ENCODE peak calls at places on chromosomes 11 and 22, in eight cellular contexts. T is activated CD4-positive, alpha-beta T cell treated with anti-CD3 and anti-CD28 coated beads, Interleukin-2, amount 10 ng/mL, durations not matched to agents 7 days and 5 days; X is AG08396; Y is pons; P is HL-60; Z is GM04504; I is stimulated activated naive CD8-positive, alpha-beta T cell treated with anti-CD3 and anti-CD28 coated beads, Interleukin-15, Interleukin-2, amounts not matched to agents 100 U/mL and 50 U/mL, for 24 hours; O is GF-D8. K is an unnamed sample.

GRCh38 chr11:86193297-86194095 is 51.1 kb upstream of the EED start:
- DNase-seq in T (peak; percentile 80), X (peak; percentile 83), Y (peak; percentile 95), P (peak; percentile 45), Z (no peak), I (peak; percentile 64), O (peak; percentile 85), K (peak; percentile 81)

GRCh38 chr11:95996621-95997020 is 72.7 kb upstream of the MTMR2 start:
- DNase-seq in T (no peak), X (no peak), Y (no peak), P (no peak), Z (peak; percentile 37), I (no peak), O (no peak), K (no peak)

GRCh38 chr22:32378703-32379272 is 21.1 kb downstream of the RFPL3 start:
- DNase-seq in T (peak; percentile 11), X (no peak), Y (peak; percentile 58), P (peak; percentile 16), Z (no peak), I (peak; percentile 13), O (no peak), K (peak; percentile 81)

GRCh38 chr22:43957871-43958270 is 2.6 kb downstream of the SAMM50 start:
- DNase-seq in T (no peak), X (no peak), Y (no peak), P (no peak), Z (no peak), I (no peak), O (no peak), K (no peak)

GRCh38 chr11:3880724-3881123 is 25.3 kb downstream of the STIM1 start:
- DNase-seq in T (no peak), X (no peak), Y (no peak), P (no peak), Z (no peak), I (no peak), O (no peak), K (no peak)

GRCh38 chr11:2673871-2674471 is 25.8 kb downstream of the KCNQ1OT1 start:
- DNase-seq in T (no peak), X (no peak), Y (no peak), P (no peak), Z (no peak), I (no peak), O (no peak), K (peak; percentile 20)

GRCh38 chr22:32764330-32765116 is 37.0 kb upstream of the TIMP3 start:
- DNase-seq in T (no peak), X (peak; percentile 75), Y (no peak), P (no peak), Z (peak; percentile 57), I (no peak), O (no peak), K (no peak)

GRCh38 chr11:8018742-8019631 is 31.9 kb downstream of the EIF3F start:
- DNase-seq in T (peak; percentile 70), X (peak; percentile 91), Y (peak; percentile 42), P (no peak), Z (peak; percentile 54), I (peak; percentile 57), O (no peak), K (peak; percentile 87)

GRCh38 chr22:23243006-23243573 is 62.8 kb downstream of the BCR start:
- DNase-seq in T (peak; percentile 80), X (no peak), Y (no peak), P (no peak), Z (no peak), I (peak; percentile 71), O (no peak), K (peak; percentile 88)

GRCh38 chr11:83691387-83692088 is 405.4 kb upstream of the CCDC90B start:
- DNase-seq in T (no peak), X (no peak), Y (peak; percentile 45), P (no peak), Z (no peak), I (no peak), O (no peak), K (no peak)

GRCh38 chr11:47571895-47572294 is 6.5 kb downstream of the PTPMT1 start:
- DNase-seq in T (no peak), X (peak; percentile 77), Y (no peak), P (no peak), Z (peak; percentile 33), I (no peak), O (no peak), K (no peak)

GRCh38 chr22:22997988-22998387 is 72.3 kb upstream of the GNAZ start:
- DNase-seq in T (no peak), X (no peak), Y (no peak), P (no peak), Z (no peak), I (no peak), O (no peak), K (no peak)

GRCh38 chr11:64870893-64871849 is 7.2 kb downstream of the EHD1 start:
- DNase-seq in T (no peak), X (no peak), Y (no peak), P (no peak), Z (no peak), I (no peak), O (no peak), K (no peak)

GRCh38 chr11:1792461-1792860 is 28.7 kb upstream of the CTSD start:
- DNase-seq in T (no peak), X (no peak), Y (no peak), P (no peak), Z (no peak), I (no peak), O (peak; percentile 24), K (no peak)

GRCh38 chr11:64724863-64725535 is 2.0 kb upstream of the NRXN2 start:
- DNase-seq in T (no peak), X (no peak), Y (no peak), P (no peak), Z (no peak), I (no peak), O (no peak), K (no peak)

GRCh38 chr11:102081313-102081712 is 28.9 kb upstream of the YAP1 start:
- DNase-seq in T (no peak), X (no peak), Y (no peak), P (no peak), Z (no peak), I (no peak), O (no peak), K (no peak)

GRCh38 chr11:61392991-61393595 is 706 bp downstream of the TMEM216 start:
- DNase-seq in T (no peak), X (no peak), Y (no peak), P (no peak), Z (no peak), I (peak; percentile 12), O (peak; percentile 5), K (no peak)

GRCh38 chr11:116173946-116174911 is 598.6 kb downstream of the BUD13 start:
- DNase-seq in T (peak; percentile 2), X (no peak), Y (no peak), P (no peak), Z (no peak), I (no peak), O (no peak), K (peak; percentile 43)

GRCh38 chr11:68365943-68366435 is 53.6 kb downstream of the LRP5 start:
- DNase-seq in T (no peak), X (no peak), Y (no peak), P (no peak), Z (no peak), I (no peak), O (no peak), K (no peak)

GRCh38 chr11:665707-666281 is 28.7 kb downstream of the DRD4 start:
- DNase-seq in T (no peak), X (peak; percentile 54), Y (no peak), P (no peak), Z (peak; percentile 58), I (no peak), O (no peak), K (no peak)

GRCh38 chr11:63599211-63600122 is 14.8 kb downstream of the PLAAT3 start:
- DNase-seq in T (no peak), X (peak; percentile 89), Y (peak; percentile 84), P (no peak), Z (peak; percentile 32), I (no peak), O (no peak), K (no peak)

GRCh38 chr11:84012171-84012826 is 726.1 kb upstream of the CCDC90B start:
- DNase-seq in T (no peak), X (no peak), Y (peak; percentile 57), P (no peak), Z (no peak), I (no peak), O (no peak), K (no peak)

GRCh38 chr11:133827556-133827955 is 17.8 kb downstream of the SPATA19 start:
- DNase-seq in T (no peak), X (no peak), Y (no peak), P (no peak), Z (no peak), I (no peak), O (no peak), K (no peak)

GRCh38 chr11:67024410-67024809 is 1.5 kb downstream of the SYT12 start:
- DNase-seq in T (peak; percentile 68), X (no peak), Y (no peak), P (no peak), Z (no peak), I (peak; percentile 63), O (peak; percentile 31), K (no peak)

GRCh38 chr11:17778956-17779860 is 44.6 kb downstream of the KCNC1 start:
- DNase-seq in T (no peak), X (no peak), Y (no peak), P (no peak), Z (no peak), I (no peak), O (no peak), K (no peak)

GRCh38 chr11:74932169-74932568 is 16.7 kb downstream of the XRRA1 start:
- DNase-seq in T (no peak), X (peak; percentile 14), Y (no peak), P (no peak), Z (no peak), I (peak; percentile 19), O (no peak), K (no peak)

GRCh38 chr11:79783833-79784232 is 343.0 kb upstream of the TENM4 start:
- DNase-seq in T (no peak), X (no peak), Y (no peak), P (no peak), Z (no peak), I (no peak), O (no peak), K (no peak)

GRCh38 chr11:117071344-117071787 is 26.9 kb downstream of the SIK3 start:
- DNase-seq in T (no peak), X (no peak), Y (peak; percentile 91), P (no peak), Z (no peak), I (no peak), O (no peak), K (no peak)

GRCh38 chr11:65300621-65301290 is 13.9 kb upstream of the CDC42EP2 start:
- DNase-seq in T (no peak), X (no peak), Y (no peak), P (no peak), Z (no peak), I (no peak), O (no peak), K (no peak)

GRCh38 chr11:5690216-5690615 is 626 bp downstream of the TRIM22 start:
- DNase-seq in T (no peak), X (peak; percentile 24), Y (peak; percentile 48), P (no peak), Z (peak; percentile 22), I (no peak), O (no peak), K (no peak)

GRCh38 chr11:130601141-130601540 is 152.7 kb downstream of the ADAMTS15 start:
- DNase-seq in T (no peak), X (peak; percentile 88), Y (peak; percentile 67), P (no peak), Z (peak; percentile 47), I (no peak), O (no peak), K (peak; percentile 53)

GRCh38 chr11:45580399-45580798 is 85.0 kb downstream of the CHST1 start:
- DNase-seq in T (no peak), X (peak; percentile 52), Y (no peak), P (no peak), Z (peak; percentile 4), I (peak; percentile 8), O (no peak), K (no peak)

GRCh38 chr11:100730266-100730665 is 43.2 kb downstream of the ARHGAP42 start:
- DNase-seq in T (no peak), X (no peak), Y (no peak), P (no peak), Z (peak; percentile 53), I (no peak), O (no peak), K (no peak)

GRCh38 chr11:128492903-128493569 is 94.3 kb downstream of the ETS1 start:
- DNase-seq in T (peak; percentile 54), X (no peak), Y (no peak), P (no peak), Z (no peak), I (no peak), O (no peak), K (no peak)

K was measured in H9.